ENCODE peak calls at places on chromosomes 7 and 10, in nine cellular contexts. One of them, this sample, is unnamed.

GRCh38 chr7:40866601-40867000 is 731.8 kb downstream of the SUGCT start:
- DNase-seq in T-helper 17 cell: no peak
- DNase-seq in globus pallidus: no peak
- DNase-seq in fibroblast of mammary gland: peak
- DNase-seq in left ventricle myocardium inferior: no peak
- DNase-seq in substantia nigra: no peak
- DNase-seq in activated effector memory CD4-positive, alpha-beta T cell treated with anti-CD3 and anti-CD28 coated beads, Interleukin-2, amount 50 U/mL, for 16 hours: no peak
- DNase-seq in NCI-H460: no peak
- DNase-seq in A549: peak
- DNase-seq in this sample: no peak

GRCh38 chr7:48351893-48352292 is 180.6 kb downstream of the ABCA13 start:
- DNase-seq in globus pallidus: no peak
- DNase-seq in activated effector memory CD4-positive, alpha-beta T cell treated with anti-CD3 and anti-CD28 coated beads, Interleukin-2, amount 50 U/mL, for 16 hours: no peak
- DNase-seq in NCI-H460: no peak
- DNase-seq in fibroblast of mammary gland: no peak
- DNase-seq in substantia nigra: no peak
- DNase-seq in A549: no peak
- DNase-seq in T-helper 17 cell: no peak
- DNase-seq in left ventricle myocardium inferior: no peak
- DNase-seq in this sample: no peak

GRCh38 chr10:42995537-42995936 is 81.3 kb upstream of the RET start:
- DNase-seq in globus pallidus: no peak
- DNase-seq in activated effector memory CD4-positive, alpha-beta T cell treated with anti-CD3 and anti-CD28 coated beads, Interleukin-2, amount 50 U/mL, for 16 hours: no peak
- DNase-seq in fibroblast of mammary gland: no peak
- DNase-seq in substantia nigra: no peak
- DNase-seq in left ventricle myocardium inferior: no peak
- DNase-seq in A549: no peak
- DNase-seq in T-helper 17 cell: no peak
- DNase-seq in NCI-H460: no peak
- DNase-seq in this sample: no peak

GRCh38 chr10:11326919-11327318 is 284.5 kb downstream of the USP6NL start:
- DNase-seq in NCI-H460: no peak
- DNase-seq in A549: no peak
- DNase-seq in substantia nigra: no peak
- DNase-seq in left ventricle myocardium inferior: no peak
- DNase-seq in fibroblast of mammary gland: no peak
- DNase-seq in T-helper 17 cell: no peak
- DNase-seq in activated effector memory CD4-positive, alpha-beta T cell treated with anti-CD3 and anti-CD28 coated beads, Interleukin-2, amount 50 U/mL, for 16 hours: no peak
- DNase-seq in globus pallidus: no peak
- DNase-seq in this sample: no peak

GRCh38 chr10:50421026-50421719 is 169.9 kb upstream of the ASAH2 start:
- DNase-seq in substantia nigra: peak
- DNase-seq in T-helper 17 cell: no peak
- DNase-seq in fibroblast of mammary gland: peak
- DNase-seq in NCI-H460: no peak
- DNase-seq in activated effector memory CD4-positive, alpha-beta T cell treated with anti-CD3 and anti-CD28 coated beads, Interleukin-2, amount 50 U/mL, for 16 hours: no peak
- DNase-seq in left ventricle myocardium inferior: no peak
- DNase-seq in globus pallidus: peak
- DNase-seq in A549: peak
- DNase-seq in this sample: no peak

GRCh38 chr10:125779403-125780327 is 4.0 kb upstream of the MMP21 start:
- DNase-seq in A549: no peak
- DNase-seq in NCI-H460: no peak
- DNase-seq in globus pallidus: no peak
- DNase-seq in substantia nigra: no peak
- DNase-seq in activated effector memory CD4-positive, alpha-beta T cell treated with anti-CD3 and anti-CD28 coated beads, Interleukin-2, amount 50 U/mL, for 16 hours: peak
- DNase-seq in left ventricle myocardium inferior: no peak
- DNase-seq in fibroblast of mammary gland: no peak
- DNase-seq in T-helper 17 cell: no peak
- DNase-seq in this sample: no peak

GRCh38 chr7:7114575-7115291 is 67.6 kb upstream of the C1GALT1 start:
- DNase-seq in A549: peak
- DNase-seq in substantia nigra: no peak
- DNase-seq in T-helper 17 cell: no peak
- DNase-seq in activated effector memory CD4-positive, alpha-beta T cell treated with anti-CD3 and anti-CD28 coated beads, Interleukin-2, amount 50 U/mL, for 16 hours: no peak
- DNase-seq in fibroblast of mammary gland: no peak
- DNase-seq in left ventricle myocardium inferior: no peak
- DNase-seq in globus pallidus: no peak
- DNase-seq in NCI-H460: no peak
- DNase-seq in this sample: no peak

GRCh38 chr7:157013602-157014549 is 3.4 kb upstream of the MNX1 start:
- DNase-seq in globus pallidus: no peak
- DNase-seq in left ventricle myocardium inferior: no peak
- DNase-seq in fibroblast of mammary gland: no peak
- DNase-seq in activated effector memory CD4-positive, alpha-beta T cell treated with anti-CD3 and anti-CD28 coated beads, Interleukin-2, amount 50 U/mL, for 16 hours: no peak
- DNase-seq in substantia nigra: no peak
- DNase-seq in T-helper 17 cell: no peak
- DNase-seq in NCI-H460: no peak
- DNase-seq in A549: no peak
- DNase-seq in this sample: no peak

GRCh38 chr7:101017099-101017777 is 2.6 kb upstream of the MUC17 start:
- DNase-seq in left ventricle myocardium inferior: peak
- DNase-seq in globus pallidus: no peak
- DNase-seq in A549: peak
- DNase-seq in fibroblast of mammary gland: peak
- DNase-seq in activated effector memory CD4-positive, alpha-beta T cell treated with anti-CD3 and anti-CD28 coated beads, Interleukin-2, amount 50 U/mL, for 16 hours: peak
- DNase-seq in NCI-H460: peak
- DNase-seq in T-helper 17 cell: peak
- DNase-seq in substantia nigra: no peak
- DNase-seq in this sample: peak

GRCh38 chr7:143255564-143255963 is 7.7 kb upstream of the GSTK1 start:
- DNase-seq in NCI-H460: no peak
- DNase-seq in A549: no peak
- DNase-seq in globus pallidus: no peak
- DNase-seq in fibroblast of mammary gland: no peak
- DNase-seq in activated effector memory CD4-positive, alpha-beta T cell treated with anti-CD3 and anti-CD28 coated beads, Interleukin-2, amount 50 U/mL, for 16 hours: no peak
- DNase-seq in left ventricle myocardium inferior: no peak
- DNase-seq in substantia nigra: no peak
- DNase-seq in T-helper 17 cell: no peak
- DNase-seq in this sample: no peak

This sample was measured in natural killer cell.